ENCODE peak calls at places on chromosomes 13 and 19, in ten cellular contexts. Z is Peyer's patch, L is cardiac muscle cell, K is esophagus squamous epithelium, G is astrocyte of the cerebellum, J is nephron progenitor cell, U is activated B cell treated with CpG ODN at 0.5 μM for 24 hours, P is astrocyte of the spinal cord, S is GM10248, H is H9. Y is an unnamed sample.

GRCh38 chr19:741506-742131 is 9.3 kb upstream of the MISP start:
- DNase-seq in S (no peak), J (no peak), U (no peak), P (no peak), G (no peak), H (peak), K (no peak), L (peak), Z (no peak), Y (no peak)

GRCh38 chr19:55041627-55042343 is 3.7 kb upstream of the GP6 start:
- DNase-seq in S (no peak), U (no peak), K (no peak), G (no peak), P (no peak), H (no peak), L (no peak), Z (no peak), J (no peak), Y (no peak)

GRCh38 chr19:3655402-3656072 is 28.9 kb upstream of the CACTIN start:
- DNase-seq in J (no peak), H (no peak), U (peak), L (no peak), K (no peak), S (no peak), P (peak), G (peak), Z (no peak), Y (no peak)

GRCh38 chr13:85806553-85807175 is 7.4 kb upstream of the SLITRK6 start:
- DNase-seq in G (peak), S (peak), J (peak), P (peak), H (no peak), K (no peak), L (peak), U (no peak), Z (no peak), Y (peak)

GRCh38 chr19:51097166-51097736 is 11.0 kb downstream of the CTU1 start:
- DNase-seq in H (peak), U (peak), K (no peak), J (peak), S (peak), G (peak), Z (peak), P (peak), L (peak), Y (peak)

GRCh38 chr13:71860547-71861131 is 6.4 kb downstream of the DACH1 start:
- DNase-seq in L (no peak), K (no peak), P (no peak), Z (no peak), J (no peak), G (no peak), S (no peak), H (no peak), U (no peak), Y (no peak)

GRCh38 chr19:18650048-18650435 is 13.2 kb downstream of the KLHL26 start:
- DNase-seq in H (no peak), S (no peak), G (peak), J (no peak), K (no peak), L (no peak), U (no peak), P (peak), Z (no peak), Y (no peak)

GRCh38 chr13:86082116-86082515 is 282.9 kb upstream of the SLITRK6 start:
- DNase-seq in L (no peak), Z (no peak), G (no peak), P (no peak), K (no peak), H (no peak), U (no peak), J (no peak), S (no peak), Y (no peak)

GRCh38 chr19:47613165-47614146 is 4.5 kb downstream of the BICRA start:
- DNase-seq in H (peak), J (peak), S (no peak), P (peak), K (no peak), U (no peak), G (peak), Z (no peak), L (peak), Y (no peak)

GRCh38 chr13:51697181-51697580 is 106.8 kb downstream of the DHRS12 start:
- DNase-seq in U (no peak), L (no peak), P (no peak), K (no peak), Z (no peak), S (no peak), J (no peak), G (no peak), H (no peak), Y (no peak)
- TF ChIP-seq CTCF in U (no peak), L (no peak), P (no peak), K (no peak), Z (no peak), S (no peak), J (no peak), G (no peak), H (no peak), Y (no peak)

DNA sequence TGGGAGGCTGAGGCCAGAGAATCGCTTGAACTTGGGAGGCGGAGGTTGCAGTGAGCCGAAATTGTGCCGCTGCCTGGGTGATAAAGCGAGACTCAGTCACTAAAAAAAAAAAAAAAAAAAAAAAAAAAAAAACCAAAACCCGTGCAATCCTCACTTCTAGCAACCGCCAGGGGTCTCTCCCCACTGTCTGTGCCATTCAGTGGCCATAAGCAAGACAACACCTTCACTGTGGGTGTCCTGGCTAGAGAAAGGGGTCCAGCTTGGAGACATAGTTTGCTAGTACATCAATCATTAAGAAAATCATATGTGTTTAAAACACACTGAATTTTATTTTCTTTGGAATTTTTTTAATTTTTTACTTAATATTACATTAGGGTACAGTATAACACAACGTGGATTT is 68.2 kb downstream of the RASL11A start:
- DNase-seq in G (no peak), P (no peak), H (peak), S (no peak), K (no peak), J (no peak), U (no peak), Z (no peak), L (peak), Y (peak)
- TF ChIP-seq CTCF in G (peak), P (peak), H (peak), S (peak), K (no peak), J (no peak), U (no peak), Z (no peak), L (no peak), Y (no peak)

GRCh38 chr19:13613447-13613846 is 107.2 kb upstream of the CACNA1A start:
- DNase-seq in K (no peak), P (no peak), H (no peak), U (no peak), S (no peak), G (no peak), Z (peak), L (no peak), J (no peak), Y (no peak)

GRCh38 chr19:13611596-13611995 is 105.3 kb upstream of the CACNA1A start:
- DNase-seq in L (no peak), Z (no peak), K (no peak), H (no peak), G (no peak), U (no peak), P (no peak), J (no peak), S (no peak), Y (no peak)

GRCh38 chr19:13606156-13606555 is 99.9 kb upstream of the CACNA1A start:
- DNase-seq in G (no peak), L (no peak), P (no peak), H (no peak), K (no peak), J (no peak), S (no peak), U (no peak), Z (no peak), Y (no peak)

GRCh38 chr19:13604902-13605586 is 98.8 kb upstream of the CACNA1A start:
- DNase-seq in J (no peak), P (no peak), H (no peak), L (no peak), G (no peak), S (no peak), K (no peak), U (no peak), Z (no peak), Y (no peak)

GRCh38 chr19:13610042-13610691 is 103.9 kb upstream of the CACNA1A start:
- DNase-seq in Z (peak), H (peak), U (no peak), L (peak), J (no peak), K (no peak), S (no peak), P (no peak), G (no peak), Y (no peak)
- TF ChIP-seq CTCF in Z (no peak), H (peak), U (no peak), L (no peak), J (no peak), K (no peak), S (no peak), P (no peak), G (no peak), Y (no peak)

GRCh38 chr19:41000310-41000737 is 9.2 kb downstream of the CYP2B6 start:
- DNase-seq in H (no peak), K (no peak), Z (peak), U (no peak), G (no peak), L (no peak), P (no peak), J (no peak), S (no peak), Y (no peak)

GRCh38 chr19:41001243-41001971 is 10.3 kb downstream of the CYP2B6 start:
- DNase-seq in G (no peak), P (no peak), S (no peak), U (no peak), K (no peak), Z (no peak), L (no peak), J (no peak), H (no peak), Y (no peak)
- TF ChIP-seq CTCF in G (no peak), P (no peak), S (no peak), U (no peak), K (no peak), Z (no peak), L (no peak), J (no peak), H (peak), Y (no peak)

DNA sequence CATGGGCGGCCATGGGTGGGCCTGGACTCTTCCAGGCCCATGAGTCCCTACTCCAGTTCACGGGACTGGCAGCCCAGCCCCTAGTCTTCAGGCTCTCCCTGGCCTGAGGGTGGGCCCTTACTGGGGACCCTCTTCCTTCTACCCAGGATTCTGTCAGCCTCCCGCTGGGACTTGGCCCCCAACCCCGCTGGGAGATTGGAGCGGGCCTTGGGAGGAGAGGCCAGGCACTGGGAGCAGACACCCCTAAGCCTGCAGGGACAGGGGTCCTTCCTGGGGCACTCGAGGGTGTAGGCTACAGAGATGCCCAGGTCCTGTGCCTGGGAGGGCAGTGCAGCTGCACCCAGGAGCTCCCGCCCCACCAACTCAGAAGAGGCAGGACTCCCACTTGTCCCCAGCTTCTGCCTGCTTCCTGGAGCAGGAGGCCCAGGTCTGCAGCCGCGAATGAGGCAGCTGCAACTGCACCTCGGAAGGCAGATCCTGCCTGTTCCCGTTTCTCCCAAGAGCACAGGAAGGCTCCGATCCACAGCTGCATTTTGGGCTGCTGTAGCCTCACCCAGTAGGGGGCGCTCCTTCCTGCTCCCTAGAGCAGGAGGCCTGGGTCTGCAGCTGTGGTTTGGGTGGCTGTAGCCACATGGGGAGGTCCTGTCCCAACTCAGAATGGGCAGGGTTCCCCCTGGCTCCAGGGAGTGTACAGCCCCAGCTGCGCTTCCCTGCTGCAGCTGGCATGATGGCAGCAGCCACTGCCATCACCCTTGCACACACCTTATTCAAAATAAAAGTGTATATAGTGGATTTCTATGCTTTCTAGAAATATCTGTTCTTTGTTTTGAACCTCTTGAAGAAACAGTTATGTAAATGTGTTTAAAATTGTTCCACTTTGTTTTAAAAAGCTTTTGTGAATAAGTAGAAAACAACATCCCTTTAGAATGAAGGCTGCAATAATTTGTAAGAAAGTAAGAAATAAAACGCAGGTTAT is 46.8 kb downstream of the TEX26 start:
- DNase-seq in Z (no peak), U (no peak), K (no peak), J (peak), P (no peak), L (peak), S (peak), H (peak), G (no peak), Y (no peak)
- TF ChIP-seq CTCF in Z (peak), U (no peak), K (peak), J (peak), P (peak), L (peak), S (peak), H (peak), G (peak), Y (peak)